ENCODE peak calls at places on chromosomes 3 and 15, in four cellular contexts. M, E, U and X are unnamed samples.

GRCh38 chr15:80942746-80943565 is 46.7 kb downstream of the MESD start:
- DNase-seq in M (peak), E (peak), U (peak), X (no peak)

GRCh38 chr3:12879191-12879815 is 37.9 kb upstream of the RPL32 start:
- DNase-seq in M (no peak), E (no peak), U (no peak), X (no peak)

GRCh38 chr15:68980786-68981185 is 33.7 kb upstream of the NOX5 start:
- DNase-seq in M (no peak), E (no peak), U (no peak), X (no peak)

GRCh38 chr15:44058126-44058525 is 136.9 kb downstream of the FRMD5 start:
- DNase-seq in M (peak), E (no peak), U (no peak), X (no peak)

GRCh38 chr3:138051946-138052802 is 42.2 kb downstream of the CLDN18 start:
- DNase-seq in M (peak), E (no peak), U (no peak), X (no peak)

GRCh38 chr3:175316799-175317198 is 457.7 kb downstream of the NAALADL2 start:
- DNase-seq in M (no peak), E (no peak), U (no peak), X (no peak)

GRCh38 chr3:15291589-15292541 is 40.5 kb downstream of the SH3BP5 start:
- DNase-seq in M (peak), E (no peak), U (peak), X (no peak)

GRCh38 chr3:65005481-65005880 is 317.7 kb upstream of the ADAMTS9 start:
- DNase-seq in M (peak), E (no peak), U (no peak), X (no peak)

GRCh38 chr3:108509263-108509662 is 1.1 kb downstream of the MYH15 start:
- DNase-seq in M (no peak), E (no peak), U (no peak), X (no peak)

GRCh38 chr3:851098-851790 is 241.6 kb upstream of the CNTN6 start:
- DNase-seq in M (no peak), E (no peak), U (no peak), X (no peak)

GRCh38 chr3:853489-853888 is 239.3 kb upstream of the CNTN6 start:
- DNase-seq in M (no peak), E (no peak), U (no peak), X (no peak)

GRCh38 chr3:852033-852432 is 240.8 kb upstream of the CNTN6 start:
- DNase-seq in M (no peak), E (no peak), U (no peak), X (no peak)
- TF ChIP-seq CTCF in M (no peak), E (no peak), U (no peak), X (no peak)

GRCh38 chr3:160205606-160206005 is 19.6 kb upstream of the C3orf80 start:
- DNase-seq in M (peak), E (no peak), U (no peak), X (no peak)

GRCh38 chr3:160213181-160213580 is 12.0 kb upstream of the C3orf80 start:
- DNase-seq in M (no peak), E (no peak), U (no peak), X (no peak)

DNA sequence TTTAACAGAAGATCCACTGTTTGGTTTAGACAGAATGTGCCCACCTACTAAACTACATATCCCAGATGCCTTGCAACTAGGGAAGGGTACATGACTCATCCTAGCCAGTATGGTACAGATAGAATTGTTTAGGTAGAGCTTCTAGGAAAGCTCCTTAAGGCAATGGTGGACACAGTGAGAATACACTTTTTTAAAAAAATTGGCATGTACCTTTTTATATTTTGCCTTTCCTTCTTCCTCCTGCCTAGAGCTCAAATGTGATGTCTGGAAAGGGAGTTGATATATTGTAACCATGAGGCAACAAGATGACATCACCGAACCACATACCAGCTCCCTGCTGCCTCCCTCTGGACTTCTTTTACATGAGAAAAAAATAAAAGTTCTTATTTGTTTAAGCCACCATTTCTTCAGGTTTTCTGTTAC is 14.4 kb upstream of the C3orf80 start:
- DNase-seq in M (peak), E (no peak), U (no peak), X (no peak)
- TF ChIP-seq CTCF in M (peak), E (peak), U (no peak), X (no peak)

DNA sequence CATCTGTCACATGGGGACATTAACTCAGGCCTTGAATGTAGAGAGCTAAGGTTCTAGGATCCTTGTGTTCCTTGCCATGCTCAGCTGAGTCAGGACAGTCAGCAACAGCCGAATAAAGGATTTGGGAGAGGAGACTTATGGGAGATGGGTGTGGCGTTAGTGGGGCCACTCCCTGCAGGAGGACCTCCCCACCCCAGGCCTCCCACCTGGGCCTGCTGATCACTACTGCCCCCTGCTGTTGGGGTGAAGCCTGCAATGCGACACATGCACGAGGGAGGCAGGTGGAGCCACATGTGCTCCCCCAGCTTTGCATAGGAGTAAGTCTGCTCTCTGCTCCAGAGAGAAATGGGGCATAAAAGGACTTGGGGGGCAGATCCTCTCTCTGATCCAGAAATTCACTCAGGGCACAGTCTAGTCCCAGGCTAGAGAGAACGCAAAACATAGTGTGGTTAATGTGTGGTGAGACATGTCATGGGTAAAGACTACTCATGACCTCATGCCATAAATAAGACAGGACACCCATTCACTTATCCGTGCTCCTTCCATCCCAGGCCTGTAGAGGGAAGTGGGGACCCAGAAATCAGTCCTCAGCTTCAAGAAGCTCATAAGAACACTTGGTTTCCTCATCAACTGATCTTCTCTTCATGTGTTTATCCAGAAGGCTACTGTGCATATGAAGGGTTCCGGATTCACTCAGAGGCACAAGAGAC is 19.4 kb downstream of the RBP1 start:
- DNase-seq in M (peak), E (no peak), U (no peak), X (no peak)
- TF ChIP-seq CTCF in M (peak), E (peak), U (peak), X (no peak)

GRCh38 chr3:170077406-170077805 is 39.6 kb downstream of the GPR160 start:
- DNase-seq in M (no peak), E (no peak), U (no peak), X (no peak)

GRCh38 chr3:170079466-170080165 is 41.8 kb downstream of the GPR160 start:
- DNase-seq in M (no peak), E (no peak), U (no peak), X (no peak)

GRCh38 chr3:170080605-170081004 is 42.8 kb downstream of the GPR160 start:
- DNase-seq in M (no peak), E (no peak), U (no peak), X (no peak)

GRCh38 chr3:170076715-170077238 is 39.0 kb downstream of the GPR160 start:
- DNase-seq in M (peak), E (no peak), U (no peak), X (no peak)

GRCh38 chr3:170078620-170079281 is 41.0 kb downstream of the GPR160 start:
- DNase-seq in M (no peak), E (no peak), U (no peak), X (no peak)
- TF ChIP-seq CTCF in M (no peak), E (no peak), U (no peak), X (no peak)

DNA sequence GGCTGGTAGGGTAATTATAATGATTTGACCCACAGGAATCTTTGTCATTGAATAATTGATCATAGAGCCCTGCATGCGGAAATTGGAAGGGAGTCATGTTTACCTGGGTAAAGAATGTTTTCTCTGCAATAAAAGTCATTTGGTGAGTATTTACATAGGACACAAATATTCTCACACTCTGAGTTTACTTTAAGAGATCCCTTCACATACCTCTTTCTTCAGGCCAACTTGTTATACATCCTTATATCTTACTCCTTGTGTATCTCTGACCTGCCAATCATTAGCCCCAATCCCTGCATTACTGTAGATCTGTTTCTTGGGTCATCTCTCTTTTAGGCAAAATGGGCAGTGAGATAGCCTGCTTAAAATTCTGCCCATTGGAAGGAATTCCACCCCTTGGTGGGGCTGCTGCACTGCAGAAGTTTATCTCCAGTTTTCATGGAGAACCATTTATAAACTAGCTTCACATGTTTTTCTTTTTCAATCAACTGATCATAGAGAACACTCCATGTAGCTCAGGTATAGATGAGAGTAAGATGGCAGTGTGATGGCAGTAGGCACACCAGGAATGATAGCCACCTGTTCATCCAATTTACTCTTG is 46.2 kb downstream of the ILDR1 start:
- DNase-seq in M (no peak), E (no peak), U (no peak), X (no peak)
- TF ChIP-seq CTCF in M (no peak), E (no peak), U (no peak), X (no peak)

GRCh38 chr3:124526601-124527000 is 203.7 kb upstream of the UMPS start:
- DNase-seq in M (no peak), E (no peak), U (no peak), X (no peak)
- TF ChIP-seq CTCF in M (no peak), E (no peak), U (no peak), X (no peak)

GRCh38 chr15:99909914-99910313 is 176.7 kb upstream of the LYSMD4 start:
- DNase-seq in M (no peak), E (no peak), U (no peak), X (no peak)
- TF ChIP-seq CTCF in M (no peak), E (no peak), U (no peak), X (no peak)